ENCODE peak calls at places on chromosome 2, in six cellular contexts. J is PC-9, R is H9, Z is cardiac muscle cell, L is stomach, M is iPS DF 6.9. D is an unnamed sample.
A peak's percentile ranks its signal among the peaks of the same experiment; 100 is the strongest.

GRCh38 chr2:134146620-134147019 is 107.3 kb upstream of the MGAT5 start:
- DNase-seq in Z (no peak), L (peak; percentile 51), M (no peak), R (peak; percentile 40), J (peak; percentile 59), D (no peak)

GRCh38 chr2:69026026-69026425 is 13.0 kb downstream of the ANTXR1 start:
- DNase-seq in R (peak; percentile 43), J (peak; percentile 11), M (no peak), L (peak; percentile 46), Z (peak; percentile 67), D (no peak)

GRCh38 chr2:38268691-38269309 is 108.3 kb downstream of the ATL2 start:
- DNase-seq in Z (no peak), M (no peak), L (no peak), J (no peak), R (no peak), D (no peak)

GRCh38 chr2:188517549-188518255 is 226.0 kb downstream of the GULP1 start:
- DNase-seq in Z (no peak), L (no peak), M (no peak), R (no peak), J (no peak), D (no peak)

GRCh38 chr2:170973492-170974303 is 44.6 kb downstream of the GORASP2 start:
- DNase-seq in J (peak; percentile 93), Z (peak; percentile 86), L (peak; percentile 93), R (peak; percentile 77), M (peak; percentile 27), D (peak; percentile 83)

GRCh38 chr2:109435866-109436634 is 177.7 kb downstream of the SEPTIN10 start:
- DNase-seq in R (no peak), Z (peak; percentile 16), J (no peak), L (no peak), M (no peak), D (no peak)

GRCh38 chr2:172734711-172735645 is 667 bp upstream of the RAPGEF4 start:
- DNase-seq in Z (peak; percentile 14), L (no peak), R (no peak), J (no peak), M (no peak), D (no peak)

GRCh38 chr2:58702302-58702696 is 461.2 kb upstream of the FANCL start:
- DNase-seq in L (no peak), M (peak; percentile 9), J (peak; percentile 6), R (peak; percentile 28), Z (peak; percentile 1), D (no peak)

GRCh38 chr2:135820003-135820618 is 16.9 kb downstream of the LCT start:
- DNase-seq in L (no peak), M (no peak), J (no peak), Z (peak; percentile 21), R (no peak), D (no peak)

GRCh38 chr2:218992703-218993344 is 398 bp downstream of the CRYBA2 start:
- DNase-seq in M (no peak), L (no peak), Z (no peak), J (no peak), R (peak; percentile 43), D (no peak)

GRCh38 chr2:212135739-212136138 is 402.9 kb downstream of the ERBB4 start:
- DNase-seq in Z (no peak), J (no peak), M (no peak), L (no peak), R (no peak), D (no peak)

GRCh38 chr2:205758051-205758450 is 75.8 kb downstream of the NRP2 start:
- DNase-seq in Z (peak; percentile 87), L (no peak), M (no peak), J (peak; percentile 42), R (no peak), D (no peak)

GRCh38 chr2:226615891-226616290 is 183.7 kb downstream of the IRS1 start:
- DNase-seq in L (no peak), M (no peak), R (no peak), Z (no peak), J (no peak), D (no peak)

GRCh38 chr2:226031078-226031937 is 631.8 kb downstream of the NYAP2 start:
- DNase-seq in L (peak; percentile 31), R (peak; percentile 83), J (peak; percentile 49), Z (peak; percentile 85), M (no peak), D (no peak)

GRCh38 chr2:160878622-160879021 is 281.6 kb upstream of the TANK start:
- DNase-seq in M (no peak), L (no peak), J (no peak), Z (peak; percentile 72), R (no peak), D (no peak)

GRCh38 chr2:112756207-112756606 is 8.2 kb downstream of the CKAP2L start:
- DNase-seq in J (no peak), R (no peak), L (no peak), M (no peak), Z (no peak), D (no peak)

GRCh38 chr2:170215019-170215418 is 37.1 kb downstream of the MYO3B start:
- DNase-seq in R (no peak), J (no peak), L (no peak), M (no peak), Z (no peak), D (no peak)

GRCh38 chr2:39435254-39435653 is 1.8 kb downstream of the MAP4K3 start:
- DNase-seq in R (no peak), M (no peak), L (no peak), J (no peak), Z (peak; percentile 38), D (no peak)

GRCh38 chr2:187964742-187965141 is 326.9 kb upstream of the GULP1 start:
- DNase-seq in J (no peak), Z (peak; percentile 9), M (no peak), R (no peak), L (no peak), D (no peak)

GRCh38 chr2:36449213-36449612 is 93.6 kb downstream of the CRIM1 start:
- DNase-seq in M (no peak), Z (no peak), R (no peak), L (no peak), J (no peak), D (no peak)
- H3K4me1 ChIP-seq in M (no peaks in the 10 kb centered on the region), Z (peaks cover 13% of the 10 kb centered on the region), R (peaks cover 3% of the 10 kb centered on the region), L (peaks cover 23% of the 10 kb centered on the region), J (peaks cover 3% of the 10 kb centered on the region), D (no peaks in the 10 kb centered on the region)

GRCh38 chr2:85590950-85591349 is 4.6 kb upstream of the RNF181 start:
- DNase-seq in Z (no peak), M (no peak), J (no peak), R (no peak), L (no peak), D (no peak)
- H3K27ac ChIP-seq in Z (no peak overlapping the region), M (no peak overlapping the region), J (no peak overlapping the region), R (no peak overlapping the region), L (peak overlapping the region; percentile 91), D (no peak overlapping the region)

DNA sequence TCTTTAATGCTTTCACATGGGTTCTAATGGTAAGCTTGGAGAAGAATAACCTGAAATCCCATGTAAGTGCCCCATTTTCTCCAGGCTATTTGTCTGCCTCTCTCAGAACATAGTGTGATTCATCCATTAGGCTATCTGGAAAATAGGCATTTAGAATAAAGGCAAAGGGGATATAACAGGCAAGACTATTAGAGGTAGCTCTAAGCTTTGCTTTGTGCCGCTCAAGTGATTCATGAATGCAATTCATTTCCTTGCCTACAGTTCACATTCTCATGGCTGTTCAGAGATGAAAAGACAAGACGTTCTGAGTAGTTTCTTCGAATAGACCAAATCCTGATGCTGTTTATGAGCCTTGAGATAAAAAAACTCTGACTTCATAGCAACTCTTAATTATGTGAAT is 101.7 kb downstream of the ANKRD44 start:
- DNase-seq in L (no peak), Z (no peak), M (no peak), J (no peak), R (no peak), D (no peak)
- H3K4me1 ChIP-seq in L (peaks cover 89% of the 10 kb centered on the region), Z (no peaks in the 10 kb centered on the region), M (no peaks in the 10 kb centered on the region), J (peaks cover 18% of the 10 kb centered on the region), R (no peaks in the 10 kb centered on the region), D (peaks cover 94% of the 10 kb centered on the region)

DNA sequence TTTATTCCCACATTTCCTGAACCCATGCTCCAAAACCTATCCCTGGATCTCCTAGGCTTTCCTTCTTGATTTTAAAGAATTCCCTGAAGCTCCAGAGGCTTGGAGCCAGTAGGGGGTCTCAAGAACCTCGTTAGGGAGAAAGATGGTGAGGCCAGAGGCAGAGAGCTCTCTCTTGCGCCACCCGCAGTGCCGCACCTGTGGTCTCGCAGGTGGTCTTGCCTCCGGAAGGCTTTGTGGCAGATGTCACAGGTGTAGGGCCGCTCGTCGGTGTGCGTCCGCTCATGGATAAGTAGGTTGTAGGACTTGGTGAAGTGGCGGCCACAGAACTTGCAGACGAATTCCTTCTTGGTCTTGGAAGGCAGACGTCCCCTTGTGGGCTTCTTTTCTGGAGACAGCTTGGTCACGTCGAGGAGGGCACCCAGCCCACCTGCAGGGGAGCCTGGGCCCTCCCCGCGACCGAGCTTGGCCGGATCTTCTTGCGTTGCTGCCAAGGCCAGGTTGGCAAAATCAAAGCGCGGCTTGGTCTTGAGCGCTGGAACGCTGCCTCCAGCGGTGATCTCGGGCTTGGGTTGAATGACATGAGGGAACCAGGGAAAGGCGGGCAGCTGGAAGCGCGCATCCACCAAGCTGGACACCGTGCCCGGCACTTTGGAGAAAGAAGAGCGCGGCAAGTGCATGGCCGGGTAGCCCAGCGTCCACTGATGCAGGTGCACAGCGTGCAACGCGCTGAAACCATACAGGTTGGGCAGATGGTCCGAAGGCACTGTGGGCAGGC is 5.3 kb downstream of the OSR1 start:
- DNase-seq in Z (no peak), J (no peak), M (no peak), L (no peak), R (peak; percentile 59), D (no peak)
- H3K27ac ChIP-seq in Z (no peak overlapping the region), J (no peak overlapping the region), M (no peak overlapping the region), L (peak overlapping the region; percentile 34), R (no peak overlapping the region), D (no peak overlapping the region)

GRCh38 chr2:85430780-85431601 is 12.5 kb downstream of the SH2D6 start:
- DNase-seq in R (peak; percentile 97), J (no peak), Z (no peak), M (peak; percentile 83), L (no peak), D (no peak)
- H3K4me1 ChIP-seq in R (peaks cover 19% of the 10 kb centered on the region), J (peaks cover 21% of the 10 kb centered on the region), Z (peaks cover 3% of the 10 kb centered on the region), M (peaks cover 16% of the 10 kb centered on the region), L (peaks cover 43% of the 10 kb centered on the region), D (no peaks in the 10 kb centered on the region)

GRCh38 chr2:10444463-10444862 is 3.7 kb downstream of the ODC1 start:
- DNase-seq in M (no peak), J (no peak), R (no peak), Z (no peak), L (no peak), D (no peak)
- H3K27ac ChIP-seq in M (no peak overlapping the region), J (no peak overlapping the region), R (no peak overlapping the region), Z (no peak overlapping the region), L (no peak overlapping the region), D (no peak overlapping the region)

DNA sequence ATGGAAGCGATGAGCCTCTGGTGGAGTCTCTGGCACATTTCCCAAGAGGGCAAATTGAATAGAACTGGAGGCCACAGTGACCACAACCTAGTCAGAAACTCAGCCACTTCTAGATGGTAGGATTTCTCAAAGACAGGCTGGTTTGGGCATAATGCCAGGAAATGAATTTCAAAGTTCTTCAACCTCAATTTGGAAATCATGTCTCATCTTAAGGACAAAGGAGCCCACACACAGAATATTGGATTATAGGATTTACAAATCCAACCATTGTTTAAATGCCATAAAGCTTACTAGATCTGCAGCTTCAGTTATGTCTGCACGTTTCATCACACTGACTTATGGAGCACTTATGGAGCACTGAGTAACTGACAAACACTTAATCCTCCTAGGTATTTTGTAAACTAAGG is 132.1 kb downstream of the COL6A3 start:
- DNase-seq in J (no peak), R (no peak), Z (peak; percentile 91), M (no peak), L (no peak), D (no peak)
- H3K4me1 ChIP-seq in J (peaks cover 15% of the 10 kb centered on the region), R (no peaks in the 10 kb centered on the region), Z (no peaks in the 10 kb centered on the region), M (no peaks in the 10 kb centered on the region), L (peaks cover 10% of the 10 kb centered on the region), D (no peaks in the 10 kb centered on the region)

D was measured in effector memory CD4-positive, alpha-beta T cell.